ENCODE peak calls at places on chromosomes 5 and 9, in six cellular contexts. O is dermis blood vessel endothelial cell, V is IMR-90, J is T-helper 2 cell, Q is NCI-H1694 treated with DMSO at 0.1 percent for 48 hours, H is epithelial cell of prostate. M is an unnamed sample.

GRCh38 chr5:177496111-177497010 is 1.0 kb downstream of the PDLIM7 start:
- DNase-seq in V (peak), H (no peak), J (no peak), O (peak), Q (no peak), M (peak)

GRCh38 chr9:37622462-37622861 is 28.3 kb upstream of the FRMPD1 start:
- DNase-seq in Q (no peak), H (no peak), V (peak), O (no peak), J (no peak), M (no peak)

GRCh38 chr5:105501315-105501714 is 1938.7 kb upstream of the NUDT12 start:
- DNase-seq in J (no peak), O (no peak), Q (no peak), H (no peak), V (no peak), M (no peak)

GRCh38 chr9:83280790-83281189 is 217.8 kb upstream of the RASEF start:
- DNase-seq in Q (no peak), H (no peak), J (no peak), O (peak), V (no peak), M (peak)

GRCh38 chr5:116025831-116026230 is 6.4 kb upstream of the ARL14EPL start:
- DNase-seq in H (no peak), Q (no peak), J (no peak), O (no peak), V (no peak), M (no peak)

GRCh38 chr9:105126233-105126632 is 118.2 kb upstream of the SLC44A1 start:
- DNase-seq in Q (no peak), H (no peak), O (no peak), V (peak), J (no peak), M (no peak)

GRCh38 chr9:126615251-126615790 is 1.6 kb downstream of the LMX1B start:
- DNase-seq in O (peak), H (no peak), J (no peak), Q (no peak), V (peak), M (peak)

GRCh38 chr5:54753034-54753433 is 232.4 kb downstream of the ESM1 start:
- DNase-seq in Q (no peak), V (peak), J (no peak), H (no peak), O (no peak), M (no peak)

GRCh38 chr5:149855371-149855770 is 89.2 kb downstream of the PDE6A start:
- DNase-seq in J (no peak), O (peak), Q (no peak), H (no peak), V (peak), M (no peak)

GRCh38 chr5:135568923-135569360 is 9.8 kb downstream of the CXCL14 start:
- DNase-seq in V (no peak), H (peak), Q (no peak), O (no peak), J (no peak), M (no peak)

GRCh38 chr5:122674412-122674811 is 100.5 kb upstream of the SNX2 start:
- DNase-seq in H (no peak), Q (no peak), J (no peak), V (no peak), O (no peak), M (no peak)

GRCh38 chr9:19313573-19313972 is 66.5 kb downstream of the RPS6 start:
- DNase-seq in J (no peak), H (no peak), Q (no peak), O (no peak), V (no peak), M (no peak)

GRCh38 chr5:1771149-1772065 is 28.2 kb downstream of the MRPL36 start:
- DNase-seq in Q (no peak), H (no peak), V (no peak), J (no peak), O (no peak), M (no peak)

M was measured in dermis microvascular lymphatic vessel endothelial cell.